ENCODE peak calls at places on chromosomes 1 and 21, in ten cellular contexts. I is GM13976, T is keratinocyte, W is NCI-H748 treated with DMSO at 0.1 percent for 48 hours, S is fibroblast of lung, N is nephron progenitor cell, E is memory B cell, K is uterus, M is colonic mucosa, L is HS-5. J is an unnamed sample.
A peak's percentile ranks its signal among the peaks of the same experiment; 100 is the strongest.

GRCh38 chr1:25096307-25097150 is 135.8 kb downstream of the SYF2 start:
- DNase-seq in I (no peak), T (no peak), W (no peak), S (peak; percentile 92), N (no peak), E (no peak), K (no peak), M (no peak), L (no peak), J (no peak)

GRCh38 chr21:21216013-21216412 is 217.8 kb downstream of the NCAM2 start:
- DNase-seq in I (no peak), T (no peak), W (no peak), S (no peak), N (no peak), E (no peak), K (no peak), M (no peak), L (no peak), J (no peak)

GRCh38 chr1:206895837-206896242 is 1.4 kb upstream of the IL24 start:
- DNase-seq in I (no peak), T (no peak), W (peak; percentile 16), S (peak; percentile 22), N (no peak), E (no peak), K (no peak), M (no peak), L (no peak), J (no peak)

GRCh38 chr1:94983343-94983742 is 56.4 kb upstream of the CNN3 start:
- DNase-seq in I (no peak), T (no peak), W (no peak), S (peak; percentile 89), N (no peak), E (no peak), K (peak; percentile 47), M (peak; percentile 52), L (peak; percentile 54), J (no peak)

GRCh38 chr1:1013922-1014617 is 773 bp downstream of the ISG15 start:
- DNase-seq in I (no peak), T (no peak), W (no peak), S (no peak), N (no peak), E (no peak), K (no peak), M (no peak), L (no peak), J (no peak)

GRCh38 chr1:194044892-194045291 is 858.5 kb upstream of the B3GALT2 start:
- DNase-seq in I (no peak), T (no peak), W (no peak), S (no peak), N (no peak), E (no peak), K (no peak), M (no peak), L (no peak), J (no peak)

GRCh38 chr21:44919111-44919912 is 1.4 kb downstream of the ITGB2 start:
- DNase-seq in I (no peak), T (no peak), W (no peak), S (no peak), N (no peak), E (no peak), K (no peak), M (no peak), L (no peak), J (no peak)

GRCh38 chr1:87684194-87684593 is 355.5 kb downstream of the LMO4 start:
- DNase-seq in I (no peak), T (no peak), W (no peak), S (peak; percentile 51), N (peak; percentile 18), E (no peak), K (peak; percentile 14), M (peak; percentile 23), L (no peak), J (no peak)

GRCh38 chr1:154236855-154237254 is 16.1 kb downstream of the UBAP2L start:
- DNase-seq in I (no peak), T (no peak), W (no peak), S (no peak), N (no peak), E (no peak), K (no peak), M (no peak), L (no peak), J (no peak)

GRCh38 chr21:45551316-45551715 is 9.1 kb upstream of the SLC19A1 start:
- DNase-seq in I (no peak), T (no peak), W (no peak), S (peak; percentile 81), N (no peak), E (no peak), K (no peak), M (no peak), L (peak; percentile 49), J (peak; percentile 73)

GRCh38 chr1:16617101-16617727 is 3.9 kb upstream of the NBPF1 start:
- DNase-seq in I (peak; percentile 49), T (no peak), W (no peak), S (no peak), N (peak; percentile 52), E (no peak), K (peak; percentile 17), M (peak; percentile 31), L (no peak), J (no peak)

GRCh38 chr1:227356582-227357228 is 38.4 kb upstream of the CDC42BPA start:
- DNase-seq in I (no peak), T (no peak), W (no peak), S (peak; percentile 14), N (no peak), E (no peak), K (no peak), M (no peak), L (no peak), J (no peak)

GRCh38 chr1:160205974-160206369 is 788 bp downstream of the PEA15 start:
- DNase-seq in I (peak; percentile 66), T (no peak), W (peak; percentile 6), S (peak; percentile 70), N (no peak), E (peak; percentile 23), K (peak; percentile 46), M (peak; percentile 41), L (peak; percentile 55), J (peak; percentile 51)

GRCh38 chr1:246418565-246419312 is 88.3 kb downstream of the SMYD3 start:
- DNase-seq in I (no peak), T (no peak), W (no peak), S (no peak), N (no peak), E (no peak), K (no peak), M (no peak), L (no peak), J (no peak)

GRCh38 chr1:61639218-61639617 is 85.7 kb downstream of the TM2D1 start:
- DNase-seq in I (no peak), T (no peak), W (no peak), S (no peak), N (no peak), E (no peak), K (no peak), M (no peak), L (no peak), J (no peak)

GRCh38 chr1:99852648-99853047 is 2.5 kb downstream of the AGL start:
- DNase-seq in I (no peak), T (no peak), W (no peak), S (no peak), N (no peak), E (no peak), K (no peak), M (no peak), L (no peak), J (no peak)

GRCh38 chr1:172607145-172607544 is 51.8 kb upstream of the FASLG start:
- DNase-seq in I (no peak), T (no peak), W (no peak), S (peak; percentile 5), N (no peak), E (no peak), K (no peak), M (no peak), L (no peak), J (no peak)

GRCh38 chr1:2446394-2446793 is 29.7 kb upstream of the PLCH2 start:
- DNase-seq in I (no peak), T (no peak), W (no peak), S (no peak), N (no peak), E (no peak), K (no peak), M (no peak), L (no peak), J (no peak)

GRCh38 chr1:200487650-200488049 is 77.8 kb upstream of the ZNF281 start:
- DNase-seq in I (no peak), T (no peak), W (no peak), S (no peak), N (no peak), E (no peak), K (no peak), M (no peak), L (no peak), J (no peak)

GRCh38 chr1:151639466-151639865 is 27.6 kb downstream of the SNX27 start:
- DNase-seq in I (no peak), T (no peak), W (no peak), S (peak; percentile 82), N (no peak), E (no peak), K (no peak), M (no peak), L (no peak), J (peak; percentile 46)

GRCh38 chr1:119448112-119448511 is 33.2 kb downstream of the HSD3B2 start:
- DNase-seq in I (no peak), T (no peak), W (no peak), S (no peak), N (no peak), E (no peak), K (no peak), M (no peak), L (no peak), J (no peak)

GRCh38 chr1:152170287-152170933 is 11.4 kb upstream of the RPTN start:
- DNase-seq in I (no peak), T (no peak), W (no peak), S (no peak), N (no peak), E (no peak), K (no peak), M (no peak), L (no peak), J (no peak)

GRCh38 chr1:81800741-81801031 is at the start of gene ADGRL2:
- DNase-seq in I (no peak), T (no peak), W (no peak), S (no peak), N (peak; percentile 79), E (no peak), K (no peak), M (peak; percentile 37), L (no peak), J (no peak)

GRCh38 chr1:10890391-10891073 is 94.1 kb upstream of the CASZ1 start:
- DNase-seq in I (no peak), T (no peak), W (no peak), S (no peak), N (no peak), E (no peak), K (no peak), M (no peak), L (no peak), J (peak; percentile 25)

GRCh38 chr1:24159366-24159765 is 16.4 kb upstream of the IL22RA1 start:
- DNase-seq in I (no peak), T (no peak), W (no peak), S (no peak), N (no peak), E (no peak), K (no peak), M (no peak), L (no peak), J (no peak)

GRCh38 chr1:228316589-228317387 is 89.8 kb downstream of the TRIM11 start:
- DNase-seq in I (no peak), T (no peak), W (no peak), S (no peak), N (no peak), E (no peak), K (peak; percentile 9), M (no peak), L (no peak), J (no peak)

GRCh38 chr1:211259596-211260126 is 495 bp downstream of the RCOR3 start:
- DNase-seq in I (peak; percentile 68), T (no peak), W (no peak), S (no peak), N (no peak), E (no peak), K (peak; percentile 62), M (peak; percentile 67), L (no peak), J (no peak)

GRCh38 chr1:108080448-108080847 is 115.5 kb upstream of the VAV3 start:
- DNase-seq in I (no peak), T (no peak), W (no peak), S (no peak), N (no peak), E (no peak), K (no peak), M (no peak), L (no peak), J (no peak)